ENCODE peak calls at places on chromosome 7, in seven cellular contexts. One of them, this sample, is unnamed.

GRCh38 chr7:5063698-5064097 is 18.0 kb downstream of the RBAK start:
- DNase-seq in IMR-90: no peak
- DNase-seq in H9: no peak
- DNase-seq in neuronal stem cell: no peak
- DNase-seq in H1: no peak
- DNase-seq in trophoblast cell: no peak
- DNase-seq in mesendoderm: no peak
- DNase-seq in this sample: peak; percentile 13

GRCh38 chr7:121547341-121548092 is 151.4 kb upstream of the FAM3C start:
- DNase-seq in IMR-90: peak; percentile 78
- DNase-seq in H9: no peak
- DNase-seq in neuronal stem cell: peak; percentile 37
- DNase-seq in H1: no peak
- DNase-seq in trophoblast cell: peak; percentile 37
- DNase-seq in mesendoderm: peak; percentile 57
- DNase-seq in this sample: peak; percentile 72

GRCh38 chr7:33922820-33923219 is 17.5 kb downstream of the BMPER start:
- DNase-seq in IMR-90: no peak
- DNase-seq in H9: no peak
- DNase-seq in neuronal stem cell: no peak
- DNase-seq in H1: no peak
- DNase-seq in trophoblast cell: no peak
- DNase-seq in mesendoderm: no peak
- DNase-seq in this sample: no peak

GRCh38 chr7:47354831-47355541 is 226.9 kb downstream of the TNS3 start:
- DNase-seq in IMR-90: no peak
- DNase-seq in H9: no peak
- DNase-seq in neuronal stem cell: no peak
- DNase-seq in H1: no peak
- DNase-seq in trophoblast cell: peak; percentile 47
- DNase-seq in mesendoderm: no peak
- DNase-seq in this sample: no peak

GRCh38 chr7:157440346-157441022 is 103.7 kb downstream of the DNAJB6 start:
- DNase-seq in IMR-90: no peak
- DNase-seq in H9: no peak
- DNase-seq in neuronal stem cell: no peak
- DNase-seq in H1: no peak
- DNase-seq in trophoblast cell: no peak
- DNase-seq in mesendoderm: no peak
- DNase-seq in this sample: no peak

GRCh38 chr7:98418271-98418635 is 17.4 kb upstream of the BAIAP2L1 start:
- DNase-seq in IMR-90: peak; percentile 33
- DNase-seq in H9: no peak
- DNase-seq in neuronal stem cell: no peak
- DNase-seq in H1: no peak
- DNase-seq in trophoblast cell: no peak
- DNase-seq in mesendoderm: no peak
- DNase-seq in this sample: peak; percentile 33

GRCh38 chr7:140889645-140890044 is 35.1 kb downstream of the BRAF start:
- DNase-seq in IMR-90: no peak
- DNase-seq in H9: no peak
- DNase-seq in neuronal stem cell: no peak
- DNase-seq in H1: no peak
- DNase-seq in trophoblast cell: no peak
- DNase-seq in mesendoderm: no peak
- DNase-seq in this sample: no peak

GRCh38 chr7:158955932-158956804 is 99.8 kb downstream of the DYNC2I1 start:
- DNase-seq in IMR-90: no peak
- DNase-seq in H9: no peak
- DNase-seq in neuronal stem cell: no peak
- DNase-seq in H1: no peak
- DNase-seq in trophoblast cell: no peak
- DNase-seq in mesendoderm: no peak
- DNase-seq in this sample: peak; percentile 18

GRCh38 chr7:108415821-108416536 is 40.3 kb downstream of the NRCAM start:
- DNase-seq in IMR-90: no peak
- DNase-seq in H9: no peak
- DNase-seq in neuronal stem cell: no peak
- DNase-seq in H1: no peak
- DNase-seq in trophoblast cell: no peak
- DNase-seq in mesendoderm: peak; percentile 37
- DNase-seq in this sample: peak; percentile 19

GRCh38 chr7:30977896-30978564 is 14.3 kb downstream of the GHRHR start:
- DNase-seq in IMR-90: peak; percentile 4
- DNase-seq in H9: peak; percentile 80
- DNase-seq in neuronal stem cell: no peak
- DNase-seq in H1: peak; percentile 43
- DNase-seq in trophoblast cell: no peak
- DNase-seq in mesendoderm: peak; percentile 61
- DNase-seq in this sample: peak; percentile 15

GRCh38 chr7:76392531-76393115 is 16.9 kb downstream of the SSC4D start:
- DNase-seq in IMR-90: no peak
- DNase-seq in H9: no peak
- DNase-seq in neuronal stem cell: no peak
- DNase-seq in H1: no peak
- DNase-seq in trophoblast cell: no peak
- DNase-seq in mesendoderm: no peak
- DNase-seq in this sample: no peak

GRCh38 chr7:151188252-151188542 is 1.1 kb upstream of the ASB10 start:
- DNase-seq in IMR-90: no peak
- DNase-seq in H9: no peak
- DNase-seq in neuronal stem cell: no peak
- DNase-seq in H1: no peak
- DNase-seq in trophoblast cell: no peak
- DNase-seq in mesendoderm: no peak
- DNase-seq in this sample: no peak

GRCh38 chr7:151186640-151187408 is at the start of gene ASB10:
- DNase-seq in IMR-90: no peak
- DNase-seq in H9: no peak
- DNase-seq in neuronal stem cell: no peak
- DNase-seq in H1: no peak
- DNase-seq in trophoblast cell: no peak
- DNase-seq in mesendoderm: no peak
- DNase-seq in this sample: no peak

GRCh38 chr7:151187409-151188251 is 580 bp upstream of the ASB10 start:
- DNase-seq in IMR-90: no peak
- DNase-seq in H9: no peak
- DNase-seq in neuronal stem cell: no peak
- DNase-seq in H1: no peak
- DNase-seq in trophoblast cell: no peak
- DNase-seq in mesendoderm: no peak
- DNase-seq in this sample: no peak

GRCh38 chr7:151191544-151191943 is 4.5 kb upstream of the ASB10 start:
- DNase-seq in IMR-90: no peak
- DNase-seq in H9: no peak
- DNase-seq in neuronal stem cell: no peak
- DNase-seq in H1: no peak
- DNase-seq in trophoblast cell: no peak
- DNase-seq in mesendoderm: no peak
- DNase-seq in this sample: no peak

GRCh38 chr7:151189038-151189437 is 2.0 kb upstream of the ASB10 start:
- DNase-seq in IMR-90: no peak
- DNase-seq in H9: no peak
- DNase-seq in neuronal stem cell: no peak
- DNase-seq in H1: no peak
- DNase-seq in trophoblast cell: no peak
- DNase-seq in mesendoderm: no peak
- DNase-seq in this sample: no peak
- H3K18ac ChIP-seq in IMR-90: no peak overlapping the region
- H3K18ac ChIP-seq in H9: no peak overlapping the region
- H3K18ac ChIP-seq in neuronal stem cell: no peak overlapping the region
- H3K18ac ChIP-seq in H1: no peak overlapping the region
- H3K18ac ChIP-seq in trophoblast cell: no peak overlapping the region
- H3K18ac ChIP-seq in mesendoderm: no peak overlapping the region
- H3K18ac ChIP-seq in this sample: no peak overlapping the region

GRCh38 chr7:135321556-135321955 is 87.9 kb downstream of the STRA8 start:
- DNase-seq in IMR-90: peak; percentile 17
- DNase-seq in H9: no peak
- DNase-seq in neuronal stem cell: no peak
- DNase-seq in H1: no peak
- DNase-seq in trophoblast cell: no peak
- DNase-seq in mesendoderm: no peak
- DNase-seq in this sample: peak; percentile 28

GRCh38 chr7:135322571-135323340 is 89.1 kb downstream of the STRA8 start:
- DNase-seq in IMR-90: no peak
- DNase-seq in H9: no peak
- DNase-seq in neuronal stem cell: no peak
- DNase-seq in H1: no peak
- DNase-seq in trophoblast cell: peak; percentile 25
- DNase-seq in mesendoderm: peak; percentile 78
- DNase-seq in this sample: no peak

GRCh38 chr7:135316648-135317313 is 83.1 kb downstream of the STRA8 start:
- DNase-seq in IMR-90: no peak
- DNase-seq in H9: peak; percentile 19
- DNase-seq in neuronal stem cell: no peak
- DNase-seq in H1: no peak
- DNase-seq in trophoblast cell: no peak
- DNase-seq in mesendoderm: no peak
- DNase-seq in this sample: no peak

GRCh38 chr7:135320277-135320676 is 86.6 kb downstream of the STRA8 start:
- DNase-seq in IMR-90: peak; percentile 86
- DNase-seq in H9: no peak
- DNase-seq in neuronal stem cell: no peak
- DNase-seq in H1: no peak
- DNase-seq in trophoblast cell: no peak
- DNase-seq in mesendoderm: no peak
- DNase-seq in this sample: peak; percentile 67

DNA sequence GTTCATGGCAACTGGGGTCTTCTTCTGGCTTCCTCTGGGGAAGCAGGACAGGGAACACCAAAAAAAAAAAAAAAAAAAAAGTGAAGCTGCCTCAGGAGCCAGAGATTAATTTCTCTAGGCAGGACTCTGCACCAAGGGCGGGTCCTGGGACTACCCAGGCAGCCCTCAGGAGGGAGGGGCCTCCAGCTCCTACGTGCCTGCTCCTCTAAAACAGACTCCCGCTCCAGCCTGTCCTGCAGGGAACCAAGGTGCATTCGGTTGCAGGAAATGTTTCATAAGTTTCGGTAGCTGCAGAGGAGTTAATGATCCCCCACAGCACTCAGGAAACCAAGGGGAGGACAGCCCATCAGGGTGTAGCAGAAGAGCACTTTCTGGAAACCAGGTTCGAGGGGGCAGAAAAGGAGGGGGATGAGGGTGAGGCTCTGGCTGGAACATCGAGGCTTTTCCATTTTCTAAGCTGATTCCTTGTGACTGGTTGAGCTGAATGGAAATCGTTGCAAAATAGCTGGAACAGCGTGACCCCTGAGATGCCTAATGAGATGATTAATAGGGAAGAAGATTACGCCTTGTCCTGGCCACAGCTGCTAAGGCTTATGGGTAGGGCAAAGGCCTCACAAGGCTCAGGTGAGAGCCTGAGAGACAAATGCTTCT is 84.2 kb downstream of the STRA8 start:
- DNase-seq in IMR-90: no peak
- DNase-seq in H9: no peak
- DNase-seq in neuronal stem cell: no peak
- DNase-seq in H1: no peak
- DNase-seq in trophoblast cell: no peak
- DNase-seq in mesendoderm: no peak
- DNase-seq in this sample: no peak
- H3K18ac ChIP-seq in IMR-90: no peak overlapping the region
- H3K18ac ChIP-seq in H9: no peak overlapping the region
- H3K18ac ChIP-seq in neuronal stem cell: no peak overlapping the region
- H3K18ac ChIP-seq in H1: no peak overlapping the region
- H3K18ac ChIP-seq in trophoblast cell: no peak overlapping the region
- H3K18ac ChIP-seq in mesendoderm: no peak overlapping the region
- H3K18ac ChIP-seq in this sample: no peak overlapping the region

GRCh38 chr7:138166681-138167080 is 90.4 kb downstream of the AKR1D1 start:
- DNase-seq in IMR-90: no peak
- DNase-seq in H9: no peak
- DNase-seq in neuronal stem cell: no peak
- DNase-seq in H1: no peak
- DNase-seq in trophoblast cell: no peak
- DNase-seq in mesendoderm: peak; percentile 77
- DNase-seq in this sample: no peak

GRCh38 chr7:138164804-138165203 is 88.5 kb downstream of the AKR1D1 start:
- DNase-seq in IMR-90: no peak
- DNase-seq in H9: peak; percentile 43
- DNase-seq in neuronal stem cell: no peak
- DNase-seq in H1: no peak
- DNase-seq in trophoblast cell: no peak
- DNase-seq in mesendoderm: no peak
- DNase-seq in this sample: no peak

GRCh38 chr7:138169441-138169851 is 93.2 kb downstream of the AKR1D1 start:
- DNase-seq in IMR-90: no peak
- DNase-seq in H9: peak; percentile 71
- DNase-seq in neuronal stem cell: peak; percentile 82
- DNase-seq in H1: peak; percentile 79
- DNase-seq in trophoblast cell: no peak
- DNase-seq in mesendoderm: peak; percentile 94
- DNase-seq in this sample: no peak

GRCh38 chr7:138167869-138168296 is 91.6 kb downstream of the AKR1D1 start:
- DNase-seq in IMR-90: no peak
- DNase-seq in H9: peak; percentile 67
- DNase-seq in neuronal stem cell: no peak
- DNase-seq in H1: no peak
- DNase-seq in trophoblast cell: no peak
- DNase-seq in mesendoderm: peak; percentile 86
- DNase-seq in this sample: no peak

DNA sequence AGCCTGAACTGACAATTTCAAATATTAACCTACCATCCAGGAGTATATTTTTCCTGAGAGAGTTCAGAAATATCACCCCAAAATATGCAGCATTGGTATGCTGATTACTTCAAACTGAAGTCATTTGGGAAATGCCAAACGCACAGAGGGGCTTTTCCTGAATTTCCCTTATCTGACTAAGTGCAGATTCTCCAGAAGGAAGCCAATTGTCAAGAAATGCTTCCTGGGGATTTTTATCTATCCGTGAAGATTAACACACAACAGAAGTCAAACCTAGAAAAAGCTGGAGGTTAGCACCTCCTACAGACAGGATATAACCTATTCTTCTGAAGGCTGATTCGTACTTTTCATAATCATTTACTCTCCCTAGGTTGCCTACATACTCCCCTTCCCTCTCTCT is 91.0 kb downstream of the AKR1D1 start:
- DNase-seq in IMR-90: no peak
- DNase-seq in H9: no peak
- DNase-seq in neuronal stem cell: no peak
- DNase-seq in H1: no peak
- DNase-seq in trophoblast cell: no peak
- DNase-seq in mesendoderm: peak; percentile 96
- DNase-seq in this sample: no peak
- H3K18ac ChIP-seq in IMR-90: no peak overlapping the region
- H3K18ac ChIP-seq in H9: no peak overlapping the region
- H3K18ac ChIP-seq in neuronal stem cell: peak overlapping the region; percentile 50
- H3K18ac ChIP-seq in H1: peak overlapping the region; percentile 19
- H3K18ac ChIP-seq in trophoblast cell: no peak overlapping the region
- H3K18ac ChIP-seq in mesendoderm: peak overlapping the region; percentile 99
- H3K18ac ChIP-seq in this sample: no peak overlapping the region

DNA sequence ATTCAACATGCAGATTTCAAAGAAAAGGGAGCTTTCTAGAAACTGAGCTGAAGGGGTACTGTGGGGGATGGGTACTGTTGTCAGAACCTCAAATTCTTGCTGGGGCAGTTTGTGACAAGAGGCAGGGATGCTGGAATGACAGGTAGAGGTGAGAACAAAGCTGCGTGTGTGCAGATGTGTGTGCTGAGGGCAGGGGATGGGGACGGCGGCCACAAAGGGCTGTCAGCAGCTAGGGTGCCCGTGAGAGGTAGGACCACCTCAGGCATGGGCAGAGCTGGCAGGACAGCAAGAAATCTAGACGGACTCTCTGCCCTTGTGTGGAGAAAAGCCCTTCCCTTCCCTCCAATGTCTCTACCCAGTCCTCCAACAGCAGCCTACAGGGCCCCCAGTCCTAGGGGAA is 14.4 kb upstream of the BAZ1B start:
- DNase-seq in IMR-90: no peak
- DNase-seq in H9: no peak
- DNase-seq in neuronal stem cell: no peak
- DNase-seq in H1: no peak
- DNase-seq in trophoblast cell: no peak
- DNase-seq in mesendoderm: no peak
- DNase-seq in this sample: no peak
- H3K18ac ChIP-seq in IMR-90: no peak overlapping the region
- H3K18ac ChIP-seq in H9: no peak overlapping the region
- H3K18ac ChIP-seq in neuronal stem cell: no peak overlapping the region
- H3K18ac ChIP-seq in H1: no peak overlapping the region
- H3K18ac ChIP-seq in trophoblast cell: no peak overlapping the region
- H3K18ac ChIP-seq in mesendoderm: no peak overlapping the region
- H3K18ac ChIP-seq in this sample: no peak overlapping the region

This sample was measured in mesenchymal stem cell.